ENCODE peak calls at places on chromosome 6, in seven cellular contexts. M, W, G, U, J, N and I are unnamed samples. For H3K9me3, the result is how much of the 10 kb centered on the place peaks cover.

GRCh38 chr6:152598858-152599537 is 38.2 kb downstream of the SYNE1 start:
- DNase-seq in N (no peak), J (no peak), M (no peak), G (no peak), U (no peak), W (no peak), I (no peak)

GRCh38 chr6:27865952-27866369 is 46.2 kb downstream of the OR2B2 start:
- DNase-seq in G (no peak), N (peak), U (no peak), W (peak), J (no peak), M (peak), I (peak)

GRCh38 chr6:154847318-154847717 is 114.1 kb downstream of the SCAF8 start:
- DNase-seq in M (no peak), G (no peak), W (no peak), N (no peak), U (no peak), J (no peak), I (peak)

GRCh38 chr6:166540631-166541331 is 45.7 kb downstream of the RAMACL start:
- DNase-seq in W (peak), G (peak), M (no peak), U (no peak), J (no peak), N (no peak), I (no peak)

GRCh38 chr6:106745824-106746610 is 116.6 kb downstream of the QRSL1 start:
- DNase-seq in G (no peak), J (no peak), M (no peak), U (no peak), N (no peak), W (no peak), I (no peak)

GRCh38 chr6:134128146-134128545 is 75.7 kb upstream of the SLC2A12 start:
- DNase-seq in J (no peak), N (no peak), U (no peak), M (no peak), W (no peak), G (no peak), I (no peak)

GRCh38 chr6:81938014-81938761 is 185.7 kb upstream of the TENT5A start:
- DNase-seq in G (peak), M (no peak), N (peak), W (no peak), J (no peak), U (peak), I (peak)

GRCh38 chr6:157769776-157770430 is 53.1 kb upstream of the SNX9 start:
- DNase-seq in M (no peak), J (no peak), W (no peak), G (no peak), N (no peak), U (no peak), I (no peak)

GRCh38 chr6:1894954-1895353 is 285.2 kb downstream of the FOXC1 start:
- DNase-seq in G (peak), M (no peak), J (no peak), W (no peak), U (peak), N (peak), I (no peak)

GRCh38 chr6:2008383-2008976 is 236.9 kb downstream of the GMDS start:
- DNase-seq in M (no peak), G (peak), J (no peak), W (no peak), N (no peak), U (no peak), I (no peak)

GRCh38 chr6:40524797-40525584 is 62.2 kb downstream of the LRFN2 start:
- DNase-seq in U (no peak), J (no peak), M (no peak), G (no peak), W (no peak), N (no peak), I (no peak)

GRCh38 chr6:89828988-89829590 is 591 bp upstream of the CASP8AP2 start:
- DNase-seq in G (no peak), M (no peak), W (peak), N (peak), U (peak), J (no peak), I (no peak)

GRCh38 chr6:106141441-106142237 is 55.5 kb downstream of the PRDM1 start:
- DNase-seq in N (no peak), G (peak), W (no peak), M (no peak), U (no peak), J (no peak), I (no peak)

GRCh38 chr6:35739645-35740517 is 3.0 kb downstream of the ARMC12 start:
- DNase-seq in N (no peak), U (no peak), M (no peak), W (no peak), G (no peak), J (no peak), I (no peak)

GRCh38 chr6:144835322-144835721 is 550.2 kb downstream of the UTRN start:
- DNase-seq in W (no peak), U (no peak), G (no peak), M (no peak), J (no peak), N (no peak), I (no peak)

GRCh38 chr6:105359419-105360366 is 43.2 kb downstream of the PREP start:
- DNase-seq in M (no peak), N (no peak), U (no peak), J (no peak), G (peak), W (no peak), I (peak)

GRCh38 chr6:142681099-142681498 is 263.9 kb downstream of the HIVEP2 start:
- DNase-seq in U (no peak), N (no peak), J (no peak), M (no peak), G (no peak), W (no peak), I (no peak)

GRCh38 chr6:45590751-45591184 is 213.0 kb upstream of the SUPT3H start:
- DNase-seq in G (peak), J (no peak), N (no peak), W (no peak), M (no peak), U (no peak), I (no peak)

GRCh38 chr6:10084276-10084993 is 330.4 kb downstream of the TFAP2A start:
- DNase-seq in J (no peak), W (no peak), U (no peak), M (no peak), G (no peak), N (no peak), I (no peak)

GRCh38 chr6:150142304-150142656 is 564 bp upstream of the PPP1R14C start:
- DNase-seq in J (no peak), U (no peak), N (peak), G (peak), M (no peak), W (no peak), I (peak)

GRCh38 chr6:39092124-39092523 is 22.9 kb downstream of the SAYSD1 start:
- DNase-seq in W (no peak), J (no peak), G (no peak), M (no peak), N (no peak), U (no peak), I (no peak)

GRCh38 chr6:54702772-54703171 is 143.8 kb upstream of the FAM83B start:
- DNase-seq in J (no peak), M (no peak), G (no peak), W (no peak), N (no peak), U (no peak), I (no peak)

GRCh38 chr6:137820952-137821351 is 46.1 kb upstream of the TNFAIP3 start:
- DNase-seq in G (no peak), M (no peak), W (no peak), U (no peak), J (no peak), N (no peak), I (peak)

GRCh38 chr6:46468611-46469010 is 22.6 kb downstream of the RCAN2 start:
- DNase-seq in M (no peak), N (no peak), G (no peak), J (no peak), U (no peak), W (no peak), I (no peak)

GRCh38 chr6:50822078-50822476 is 3.4 kb downstream of the TFAP2B start:
- DNase-seq in N (no peak), U (no peak), M (peak), G (no peak), J (no peak), W (no peak), I (no peak)

DNA sequence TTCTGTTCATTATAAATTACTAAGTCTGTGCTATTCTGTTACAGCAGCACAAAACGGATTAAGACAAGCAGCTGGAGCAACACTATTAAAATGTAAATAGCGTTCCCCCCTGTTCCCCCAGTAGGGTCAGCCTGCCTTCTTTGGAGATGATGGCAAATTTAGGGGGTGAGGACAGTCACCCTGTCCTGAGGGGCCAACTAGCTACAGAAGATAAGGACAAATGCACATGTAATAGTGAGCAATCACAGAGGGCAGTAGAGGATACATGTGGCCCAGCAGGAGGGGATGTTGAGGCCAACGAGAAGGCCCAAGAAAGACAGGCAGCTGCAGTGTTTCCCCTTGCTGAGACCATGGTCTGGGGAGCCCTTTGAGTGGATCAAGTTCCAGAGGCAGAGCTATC is 266.7 kb upstream of the CDYL start:
- DNase-seq in W (no peak), G (no peak), N (no peak), J (no peak), M (no peak), U (no peak), I (no peak)
- H3K9me3 ChIP-seq in W (under half), G (under half), N (under half), J (under half), M (under half), U (under half), I (under half)

GRCh38 chr6:24929255-24929654 is 6.5 kb downstream of the RIPOR2 start:
- DNase-seq in W (no peak), N (no peak), J (no peak), U (no peak), M (no peak), G (no peak), I (no peak)
- H3K4me3 ChIP-seq in W (peak), N (no peak), J (no peak), U (no peak), M (no peak), G (no peak), I (no peak)

DNA sequence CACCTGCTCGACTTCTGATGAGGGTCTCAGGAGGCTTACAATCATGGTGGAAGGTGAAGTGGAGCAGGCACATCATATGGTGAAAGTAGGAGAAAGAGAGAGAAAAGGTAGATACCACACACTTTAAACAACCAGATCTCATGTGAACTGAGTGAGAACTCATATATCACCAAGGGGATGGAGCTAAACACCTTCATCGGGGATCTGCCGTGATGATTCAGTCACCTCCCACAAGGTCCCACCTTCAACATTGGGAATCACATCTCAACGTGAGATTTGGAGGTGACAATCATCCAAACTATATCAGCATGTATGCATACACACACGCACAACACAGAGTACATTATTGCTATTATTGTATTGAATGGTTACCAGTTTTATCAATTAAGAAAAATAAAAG is 453.3 kb upstream of the NRSN1 start:
- DNase-seq in J (no peak), N (no peak), U (no peak), W (no peak), G (no peak), M (no peak), I (no peak)
- H3K9me3 ChIP-seq in J (under half), N (under half), U (under half), W (under half), G (under half), M (under half), I (under half)

DNA sequence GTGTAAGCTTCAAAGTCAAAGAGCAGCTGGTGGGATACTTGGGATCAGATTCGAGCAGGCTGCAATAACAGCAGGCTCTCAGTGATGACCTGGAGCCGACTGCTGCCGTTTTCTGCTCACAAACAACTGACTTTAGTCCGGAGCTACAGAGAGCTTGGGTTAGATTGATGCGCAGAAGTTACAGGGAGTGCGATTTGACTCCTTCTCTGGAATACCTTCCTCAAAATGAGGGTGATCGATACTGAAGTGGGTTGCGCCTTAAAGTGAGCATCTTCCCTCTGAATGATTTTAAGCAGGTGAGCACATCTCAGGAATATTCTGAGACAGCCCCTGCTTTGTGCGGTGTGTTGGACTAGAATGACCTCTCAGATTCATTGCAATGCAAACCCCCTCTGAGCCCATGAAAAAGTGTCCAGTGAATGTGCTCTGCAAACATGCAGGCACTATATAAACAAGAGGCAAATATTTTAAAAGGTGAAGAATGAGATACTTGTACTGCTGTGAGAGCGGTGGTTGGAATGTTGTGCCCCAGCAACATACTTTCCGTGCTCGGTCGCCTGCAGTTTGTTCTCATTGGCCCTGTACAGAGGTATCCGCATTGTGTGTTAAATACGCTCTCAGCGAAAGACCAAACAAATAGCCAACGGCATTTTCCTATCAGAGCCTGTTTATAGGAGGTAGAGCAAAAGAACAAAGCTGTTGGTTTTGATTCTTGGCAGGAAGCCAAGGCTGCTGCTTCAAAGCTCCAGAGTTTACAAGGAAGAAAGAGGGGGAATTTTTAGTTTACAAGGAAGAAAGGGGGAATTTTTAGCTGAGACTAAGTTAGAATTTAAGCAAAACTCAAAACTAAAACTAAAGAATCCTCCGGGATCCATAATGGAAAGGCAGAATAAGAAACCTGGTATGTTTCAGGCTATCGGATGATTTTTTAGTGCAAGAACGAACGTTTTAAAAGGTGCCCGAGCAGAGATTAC is 67.7 kb downstream of the PHACTR2 start:
- DNase-seq in U (peak), N (peak), G (peak), M (no peak), W (no peak), J (no peak), I (peak)
- H3K4me3 ChIP-seq in U (peak), N (peak), G (peak), M (no peak), W (no peak), J (peak), I (no peak)

GRCh38 chr6:160177220-160177619 is 55.6 kb downstream of the SLC22A1 start:
- DNase-seq in J (no peak), U (no peak), M (no peak), G (no peak), W (no peak), N (no peak), I (no peak)

GRCh38 chr6:160178271-160178670 is 56.7 kb downstream of the SLC22A1 start:
- DNase-seq in G (no peak), U (no peak), W (no peak), J (no peak), N (no peak), M (no peak), I (peak)

GRCh38 chr6:160180706-160181105 is 59.1 kb downstream of the SLC22A1 start:
- DNase-seq in U (no peak), W (no peak), J (no peak), G (no peak), M (no peak), N (no peak), I (no peak)
- H3K9me3 ChIP-seq in U (under half), W (under half), J (under half), G (under half), M (under half), N (under half), I (under half)